ENCODE peak calls at places on chromosomes 16 and 17, in six cellular contexts. S is lung, V is spleen, X is tibial artery, C is sigmoid colon, M is DND-41. H is an unnamed sample.

GRCh38 chr16:11303405-11304138 is 22.4 kb upstream of the PRM1 start:
- DNase-seq in S (peak; percentile 71), V (no peak), X (no peak), C (no peak), M (no peak), H (no peak)

GRCh38 chr16:11799017-11799381 is 1.9 kb upstream of the ZC3H7A start:
- DNase-seq in S (no peak), V (no peak), X (peak; percentile 38), C (no peak), M (no peak), H (no peak)

GRCh38 chr17:6439951-6440350 is 4.3 kb upstream of the PIMREG start:
- DNase-seq in S (no peak), V (no peak), X (no peak), C (no peak), M (no peak), H (no peak)

GRCh38 chr17:8300226-8300625 is 5.0 kb upstream of the SLC25A35 start:
- DNase-seq in S (no peak), V (no peak), X (no peak), C (no peak), M (no peak), H (no peak)

GRCh38 chr16:50303041-50303604 is 36.8 kb downstream of the ADCY7 start:
- DNase-seq in S (no peak), V (peak; percentile 51), X (peak; percentile 55), C (peak; percentile 50), M (no peak), H (no peak)

GRCh38 chr16:52497067-52497816 is 49.7 kb downstream of the TOX3 start:
- DNase-seq in S (no peak), V (no peak), X (no peak), C (no peak), M (no peak), H (no peak)

GRCh38 chr17:77189148-77189547 is 48.4 kb downstream of the SEC14L1 start:
- DNase-seq in S (no peak), V (no peak), X (no peak), C (no peak), M (no peak), H (no peak)

GRCh38 chr17:5958850-5959249 is 111.3 kb upstream of the WSCD1 start:
- DNase-seq in S (no peak), V (no peak), X (no peak), C (no peak), M (no peak), H (no peak)

GRCh38 chr17:31680126-31680525 is 178.9 kb downstream of the COPRS start:
- DNase-seq in S (peak; percentile 25), V (no peak), X (no peak), C (no peak), M (no peak), H (no peak)

GRCh38 chr16:31108035-31108793 is at the start of gene BCKDK:
- DNase-seq in S (peak; percentile 68), V (peak; percentile 95), X (peak; percentile 86), C (peak; percentile 88), M (peak; percentile 81), H (no peak)

GRCh38 chr17:72730091-72730490 is 362.4 kb downstream of the SLC39A11 start:
- DNase-seq in S (no peak), V (no peak), X (no peak), C (no peak), M (no peak), H (no peak)

GRCh38 chr17:48125829-48126612 is 18.5 kb downstream of the SNX11 start:
- DNase-seq in S (no peak), V (no peak), X (peak; percentile 5), C (no peak), M (no peak), H (no peak)

GRCh38 chr17:70086468-70086867 is 11.4 kb downstream of the KCNJ16 start:
- DNase-seq in S (no peak), V (no peak), X (no peak), C (no peak), M (no peak), H (no peak)

GRCh38 chr17:1641065-1641403 is 4.5 kb downstream of the SCARF1 start:
- DNase-seq in S (no peak), V (no peak), X (no peak), C (no peak), M (no peak), H (no peak)

GRCh38 chr17:1645207-1646171 is at the start of gene SCARF1:
- DNase-seq in S (no peak), V (peak; percentile 89), X (no peak), C (peak; percentile 79), M (no peak), H (no peak)

GRCh38 chr17:1643999-1644492 is 1.5 kb downstream of the SCARF1 start:
- DNase-seq in S (peak; percentile 72), V (no peak), X (no peak), C (no peak), M (no peak), H (no peak)

GRCh38 chr17:1644493-1645206 is 882 bp downstream of the SCARF1 start:
- DNase-seq in S (no peak), V (no peak), X (no peak), C (no peak), M (no peak), H (no peak)

DNA sequence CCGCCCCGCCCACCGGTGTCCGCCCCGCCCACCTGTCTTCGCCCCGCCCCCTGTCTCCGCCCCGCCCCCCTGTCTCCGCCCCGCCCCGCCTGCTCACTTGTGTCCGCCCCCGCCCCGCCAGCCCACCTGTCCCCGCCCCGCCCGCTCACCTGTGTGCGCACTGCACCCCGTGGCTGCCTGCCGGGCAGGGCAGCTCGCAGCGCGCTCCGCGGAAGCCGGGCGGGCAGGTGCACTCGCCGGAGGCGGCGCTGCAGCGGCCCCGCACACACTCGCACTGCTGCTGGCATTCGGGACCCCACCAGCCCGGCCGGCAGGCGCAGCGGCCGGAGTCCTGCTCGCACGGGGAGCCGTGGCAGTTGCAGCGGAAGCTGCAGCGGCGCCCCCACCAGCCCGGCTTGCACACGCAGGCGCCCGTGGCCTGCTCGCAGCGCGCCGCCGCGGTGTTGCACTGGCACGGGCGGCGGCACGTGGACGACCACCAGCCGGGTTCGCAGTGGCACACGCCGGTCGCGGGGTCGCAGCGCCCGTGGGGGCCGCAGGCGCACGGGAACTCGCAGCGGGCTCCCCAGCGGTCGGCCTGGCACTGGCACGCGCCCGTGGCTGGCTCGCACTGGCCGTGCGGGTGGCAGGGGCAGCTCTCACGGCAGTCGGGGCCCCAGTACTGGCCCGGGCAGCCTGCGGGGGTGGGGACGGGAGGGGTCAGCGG is 2.1 kb downstream of the SCARF1 start:
- DNase-seq in S (peak; percentile 76), V (peak; percentile 92), X (no peak), C (no peak), M (peak; percentile 41), H (no peak)
- TF ChIP-seq CTCF in S (no peak), V (no peak), X (no peak), C (no peak), M (peak; percentile 39), H (no peak)

DNA sequence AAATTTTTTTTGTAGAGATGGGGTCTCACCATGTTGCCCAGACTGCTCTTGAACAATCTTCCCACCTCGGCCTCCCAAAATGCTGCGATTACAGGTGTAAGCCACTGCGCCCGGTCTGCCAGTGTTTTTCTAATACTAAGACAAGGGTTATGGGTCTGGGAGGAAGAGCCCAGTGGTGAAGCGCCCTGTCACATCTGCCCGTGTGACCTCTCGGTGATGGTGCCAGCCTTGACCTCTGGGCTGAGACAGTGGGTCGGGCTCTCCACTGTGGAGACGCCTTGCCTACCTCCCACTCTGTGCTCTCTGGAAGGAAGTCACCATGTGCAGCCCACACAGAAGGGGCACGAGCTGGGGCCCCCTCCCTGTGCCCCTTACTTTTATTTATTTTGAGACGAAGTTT is 5.1 kb upstream of the BAIAP2 start:
- DNase-seq in S (peak; percentile 26), V (peak; percentile 37), X (no peak), C (no peak), M (no peak), H (no peak)
- TF ChIP-seq CTCF in S (no peak), V (no peak), X (no peak), C (no peak), M (no peak), H (no peak)

GRCh38 chr17:80894439-80894721 is 97.3 kb upstream of the CHMP6 start:
- DNase-seq in S (no peak), V (no peak), X (no peak), C (no peak), M (no peak), H (no peak)
- TF ChIP-seq CTCF in S (no peak), V (no peak), X (no peak), C (no peak), M (no peak), H (peak; percentile 9)

GRCh38 chr17:57916925-57917858 is 38.0 kb downstream of the CUEDC1 start:
- DNase-seq in S (peak; percentile 74), V (no peak), X (no peak), C (no peak), M (no peak), H (no peak)
- TF ChIP-seq CTCF in S (no peak), V (no peak), X (no peak), C (no peak), M (peak; percentile 42), H (no peak)

DNA sequence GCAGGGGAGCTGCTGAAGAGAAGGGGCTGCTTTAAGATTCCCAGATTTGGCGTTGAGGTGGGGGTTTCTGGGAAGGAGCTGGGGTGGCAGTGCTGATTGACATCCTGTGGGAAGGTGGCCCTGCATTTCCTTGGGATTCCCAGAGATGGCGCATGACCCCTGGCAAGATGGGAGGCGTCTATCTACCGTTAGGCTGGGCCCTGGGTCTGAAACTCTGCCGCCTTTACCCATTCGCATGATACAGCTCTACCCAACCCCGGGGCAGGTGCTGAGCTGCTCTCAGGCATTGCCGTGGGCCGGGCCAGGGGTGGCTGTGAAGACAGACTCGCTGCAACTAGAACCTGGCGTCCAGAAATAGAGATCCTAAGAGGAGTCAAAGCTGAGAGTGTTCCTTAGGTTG is 9.9 kb upstream of the MVD start:
- DNase-seq in S (no peak), V (no peak), X (no peak), C (no peak), M (no peak), H (no peak)
- TF ChIP-seq CTCF in S (no peak), V (no peak), X (no peak), C (no peak), M (no peak), H (peak; percentile 19)

GRCh38 chr17:28327709-28328108 is 7.6 kb downstream of the IFT20 start:
- DNase-seq in S (no peak), V (no peak), X (no peak), C (no peak), M (no peak), H (no peak)
- TF ChIP-seq CTCF in S (no peak), V (no peak), X (no peak), C (no peak), M (no peak), H (peak; percentile 13)

H was measured in BJ.